ENCODE peak calls at places on chromosomes 13 and 19, in nine cellular contexts. X, L, J, R, I, P, N, W and E are unnamed samples.

GRCh38 chr19:49473868-49474544 is at the start of gene FLT3LG:
- DNase-seq in W (peak), J (peak), X (peak), N (peak), I (peak), L (peak), R (peak), P (peak), E (peak)

GRCh38 chr13:93227280-93227905 is 786 bp downstream of the GPC6 start:
- DNase-seq in X (no peak), R (no peak), I (peak), N (no peak), W (peak), P (peak), L (no peak), J (no peak), E (no peak)

GRCh38 chr19:3423183-3423829 is 56.9 kb downstream of the NFIC start:
- DNase-seq in I (no peak), N (no peak), X (no peak), L (no peak), J (no peak), P (peak), W (no peak), R (no peak), E (no peak)

GRCh38 chr13:71770710-71771109 is 96.3 kb downstream of the DACH1 start:
- DNase-seq in P (no peak), R (no peak), J (no peak), N (no peak), W (no peak), X (no peak), L (no peak), I (no peak), E (no peak)

GRCh38 chr13:65353951-65354350 is 1876.2 kb downstream of the PCDH9 start:
- DNase-seq in I (no peak), L (no peak), N (no peak), X (no peak), W (no peak), J (no peak), P (no peak), R (no peak), E (no peak)

GRCh38 chr19:3248728-3249315 is 24.4 kb downstream of the CELF5 start:
- DNase-seq in P (no peak), W (no peak), L (no peak), J (no peak), X (no peak), N (no peak), I (no peak), R (no peak), E (no peak)

GRCh38 chr19:2960120-2960519 is 15.3 kb upstream of the ZNF77 start:
- DNase-seq in X (no peak), N (no peak), W (no peak), L (no peak), P (no peak), J (no peak), R (no peak), I (no peak), E (no peak)

GRCh38 chr19:42252365-42253244 is 2.3 kb downstream of the ERF start:
- DNase-seq in X (no peak), R (peak), W (no peak), N (no peak), L (no peak), J (peak), P (peak), I (peak), E (peak)

GRCh38 chr19:54287456-54287855 is 6.5 kb upstream of the LILRB2 start:
- DNase-seq in X (no peak), L (no peak), P (no peak), I (peak), R (no peak), W (no peak), N (no peak), J (no peak), E (no peak)

GRCh38 chr13:76832258-76832988 is 53.8 kb downstream of the KCTD12 start:
- DNase-seq in I (no peak), R (no peak), L (no peak), X (no peak), N (no peak), P (no peak), J (no peak), W (peak), E (peak)

GRCh38 chr13:98144501-98145350 is 1.8 kb downstream of the FARP1 start:
- DNase-seq in I (peak), X (no peak), L (no peak), W (no peak), N (no peak), R (peak), P (no peak), J (peak), E (peak)

GRCh38 chr13:48094404-48094780 is 512 bp downstream of the MED4 start:
- DNase-seq in N (no peak), I (no peak), P (no peak), X (no peak), R (peak), J (no peak), L (no peak), W (no peak), E (no peak)

GRCh38 chr13:46307554-46307953 is 79.5 kb downstream of the RUBCNL start:
- DNase-seq in W (no peak), J (no peak), I (no peak), P (no peak), L (no peak), N (no peak), R (no peak), X (no peak), E (no peak)